ENCODE peak calls at places on chromosomes 1 and 21, in ten cellular contexts. T, G, K, Z, N, E, S, W, D and F are unnamed samples.

GRCh38 chr1:243733670-243734310 is 116.3 kb downstream of the AKT3 start:
- DNase-seq in K (no peak), G (no peak), Z (no peak), D (no peak), W (no peak), S (no peak), T (no peak), N (no peak), E (no peak), F (no peak)

GRCh38 chr21:45818904-45819285 is 162.7 kb upstream of the COL6A1 start:
- DNase-seq in D (no peak), W (no peak), T (no peak), K (peak; percentile 56), Z (no peak), N (no peak), E (no peak), G (no peak), S (peak; percentile 48), F (peak; percentile 20)

GRCh38 chr1:22321917-22322316 is 129.7 kb upstream of the ZBTB40 start:
- DNase-seq in T (no peak), G (no peak), N (no peak), S (peak; percentile 44), W (no peak), E (no peak), Z (no peak), D (peak; percentile 35), K (no peak), F (no peak)

GRCh38 chr1:161021168-161021958 is 411 bp upstream of the F11R start:
- DNase-seq in S (peak; percentile 98), Z (peak; percentile 100), G (peak; percentile 71), W (peak; percentile 99), D (peak; percentile 97), E (peak; percentile 79), N (peak; percentile 97), K (peak; percentile 87), T (peak; percentile 92), F (peak; percentile 88)

GRCh38 chr1:198788561-198789064 is 149.8 kb downstream of the PTPRC start:
- DNase-seq in Z (peak; percentile 57), D (no peak), K (peak; percentile 33), T (peak; percentile 81), G (no peak), E (no peak), W (peak; percentile 88), N (no peak), S (no peak), F (no peak)

GRCh38 chr1:58858344-58858673 is 74.5 kb upstream of the JUN start:
- DNase-seq in Z (no peak), E (no peak), D (no peak), S (no peak), G (no peak), W (no peak), N (no peak), T (no peak), K (peak; percentile 29), F (no peak)

GRCh38 chr21:45064618-45065399 is 9.6 kb upstream of the ADARB1 start:
- DNase-seq in D (no peak), N (no peak), Z (no peak), W (no peak), E (no peak), K (no peak), T (no peak), S (peak; percentile 40), G (no peak), F (no peak)

GRCh38 chr1:180881806-180882509 is 30.7 kb upstream of the KIAA1614 start:
- DNase-seq in S (no peak), K (no peak), D (no peak), T (peak; percentile 71), E (no peak), Z (no peak), W (peak; percentile 82), G (no peak), N (no peak), F (peak; percentile 10)

GRCh38 chr1:179369751-179370341 is 4.1 kb downstream of the AXDND1 start:
- DNase-seq in S (no peak), W (peak; percentile 85), E (no peak), T (peak; percentile 75), D (no peak), G (peak; percentile 24), Z (peak; percentile 25), K (peak; percentile 23), N (peak; percentile 13), F (peak; percentile 74)

GRCh38 chr1:228736844-228737415 is 1.7 kb downstream of the RHOU start:
- DNase-seq in K (no peak), T (peak; percentile 29), W (no peak), E (no peak), S (no peak), D (no peak), G (no peak), Z (no peak), N (no peak), F (no peak)

GRCh38 chr1:39960461-39960958 is 5.6 kb downstream of the MFSD2A start:
- DNase-seq in N (peak; percentile 74), Z (no peak), K (no peak), W (no peak), S (no peak), G (peak; percentile 13), D (peak; percentile 68), E (peak; percentile 27), T (no peak), F (peak; percentile 25)

GRCh38 chr1:99503276-99503747 is 142.6 kb upstream of the PALMD start:
- DNase-seq in K (no peak), S (no peak), T (no peak), W (no peak), Z (no peak), E (no peak), D (no peak), N (no peak), G (peak; percentile 14), F (no peak)

GRCh38 chr1:178344513-178345077 is 152.2 kb downstream of the CLEC20A start:
- DNase-seq in W (peak; percentile 85), N (no peak), T (peak; percentile 38), K (no peak), G (peak; percentile 29), Z (peak; percentile 33), D (no peak), E (no peak), S (no peak), F (no peak)

GRCh38 chr1:155607708-155608107 is 2.3 kb upstream of the MSTO1 start:
- DNase-seq in K (no peak), T (no peak), Z (no peak), E (no peak), G (no peak), S (no peak), W (no peak), D (no peak), N (no peak), F (no peak)

GRCh38 chr1:33330376-33330890 is 9.5 kb upstream of the A3GALT2 start:
- DNase-seq in S (peak; percentile 39), Z (no peak), N (no peak), K (no peak), T (no peak), W (no peak), E (no peak), D (no peak), G (no peak), F (no peak)

DNA sequence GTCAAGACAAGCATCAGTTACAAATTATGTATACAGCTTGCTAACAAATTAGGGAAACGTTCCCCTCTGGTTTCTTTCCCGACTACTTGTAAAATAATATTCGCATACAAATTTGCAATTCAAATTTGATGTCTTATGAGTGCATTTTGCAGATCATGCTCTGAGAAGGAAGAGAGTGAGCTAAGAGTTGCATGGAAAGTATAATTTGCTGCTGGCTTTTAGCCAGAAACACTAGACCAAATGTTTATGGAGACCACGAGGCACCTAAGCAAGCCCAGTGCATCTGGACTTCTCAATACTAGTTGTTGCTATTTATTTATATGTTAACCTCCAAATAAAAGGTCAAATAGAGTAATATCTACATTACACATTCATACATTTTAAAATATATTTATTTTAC is 215.9 kb downstream of the SMYD3 start:
- DNase-seq in Z (no peak), W (no peak), E (no peak), G (no peak), N (no peak), K (no peak), T (no peak), D (no peak), S (no peak), F (no peak)
- H3K4me1 ChIP-seq in Z (no peaks in the 10 kb centered on the region), W (peaks cover 10% of the 10 kb centered on the region), E (no peaks in the 10 kb centered on the region), G (no peaks in the 10 kb centered on the region), N (no peaks in the 10 kb centered on the region), K (no peaks in the 10 kb centered on the region), T (no peaks in the 10 kb centered on the region), D (no peaks in the 10 kb centered on the region), S (no peaks in the 10 kb centered on the region), F (no peaks in the 10 kb centered on the region)

DNA sequence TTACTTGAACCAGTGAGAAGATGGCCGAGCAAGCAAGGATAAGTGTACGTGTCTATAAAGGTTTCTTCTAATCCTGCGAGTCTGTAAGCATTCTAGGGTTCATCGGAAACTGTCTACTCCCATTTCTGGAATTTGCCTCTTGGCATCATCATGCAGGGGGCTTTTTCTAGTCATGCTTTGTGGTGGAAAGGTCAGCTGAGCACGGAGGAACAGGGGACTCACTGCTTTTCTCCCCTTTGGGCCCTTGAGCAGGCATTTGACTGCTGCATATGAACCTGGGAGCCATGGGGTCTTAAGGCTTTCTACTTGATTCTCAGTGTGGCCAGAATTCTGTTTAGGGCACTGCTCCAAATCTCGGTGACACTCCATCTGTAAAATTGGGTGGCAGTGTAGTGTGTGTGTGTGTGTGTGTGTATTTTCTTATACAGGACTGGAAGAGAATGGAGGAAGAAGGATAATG is 162.1 kb downstream of the PBX1 start:
- DNase-seq in K (no peak), S (no peak), G (no peak), W (no peak), E (no peak), D (no peak), Z (no peak), T (no peak), N (no peak), F (no peak)
- H3K4me3 ChIP-seq in K (no peak overlapping the region), S (no peak overlapping the region), G (no peak overlapping the region), W (no peak overlapping the region), E (no peak overlapping the region), D (no peak overlapping the region), Z (no peak overlapping the region), T (no peak overlapping the region), N (no peak overlapping the region), F (no peak overlapping the region)

DNA sequence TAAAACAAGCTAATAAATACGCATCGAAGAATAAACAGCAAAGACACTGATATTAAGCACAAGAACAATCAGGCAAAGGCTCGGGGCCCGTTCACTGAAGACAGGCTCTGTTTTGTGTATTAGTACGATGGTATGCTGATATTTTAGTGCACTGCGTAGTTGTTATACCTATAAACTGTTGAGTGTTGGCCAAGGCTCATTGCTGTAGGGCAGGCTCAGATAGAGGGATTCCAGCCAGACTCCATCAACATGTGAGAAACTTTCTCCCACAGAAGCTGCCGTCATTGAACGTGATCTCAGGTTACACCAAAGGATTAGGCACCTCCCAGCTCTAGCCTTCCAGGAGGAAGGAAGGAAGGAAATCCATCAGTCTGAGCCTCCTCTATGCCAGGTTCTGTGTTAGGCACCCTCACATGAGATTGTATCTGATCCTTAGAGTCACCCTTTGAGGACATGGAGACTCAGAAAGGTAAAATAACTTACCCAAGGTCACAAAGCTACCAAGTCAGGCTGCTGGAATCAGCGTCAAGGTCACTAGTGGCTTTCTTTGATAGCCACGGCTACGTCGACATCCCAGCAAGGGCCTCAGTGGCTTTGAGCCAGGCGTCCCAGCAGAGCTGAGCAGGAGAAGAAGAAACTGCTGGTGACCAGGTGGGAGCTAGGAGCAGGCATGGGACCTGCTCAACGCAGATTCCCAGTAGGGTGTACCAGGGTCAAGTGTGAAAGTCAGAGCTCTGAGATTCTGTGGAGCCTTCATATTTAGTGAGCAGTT is 14.8 kb downstream of the BCAR3 start:
- DNase-seq in S (no peak), W (peak; percentile 80), N (no peak), E (no peak), K (no peak), T (no peak), D (no peak), G (peak; percentile 28), Z (no peak), F (no peak)
- H3K27ac ChIP-seq in S (peak overlapping the region; percentile 64), W (no peak overlapping the region), N (peak overlapping the region; percentile 53), E (peak overlapping the region; percentile 65), K (no peak overlapping the region), T (no peak overlapping the region), D (no peak overlapping the region), G (peak overlapping the region; percentile 63), Z (no peak overlapping the region), F (no peak overlapping the region)

GRCh38 chr21:33064623-33064996 is 5.3 kb upstream of the OLIG1 start:
- DNase-seq in N (no peak), K (no peak), S (no peak), W (peak; percentile 75), D (no peak), G (no peak), E (no peak), T (peak; percentile 40), Z (no peak), F (no peak)
- H3K4me1 ChIP-seq in N (no peaks in the 10 kb centered on the region), K (peaks cover 2% of the 10 kb centered on the region), S (no peaks in the 10 kb centered on the region), W (peaks cover 14% of the 10 kb centered on the region), D (peaks cover under 1% of the 10 kb centered on the region), G (peaks cover under 1% of the 10 kb centered on the region), E (peaks cover 2% of the 10 kb centered on the region), T (peaks cover 4% of the 10 kb centered on the region), Z (no peaks in the 10 kb centered on the region), F (no peaks in the 10 kb centered on the region)